ENCODE peak calls at places on chromosomes 4 and X, in eight cellular contexts. W is foreskin fibroblast, H is progenitor cell of endocrine pancreas, K is HCT116, R is H9, N is GM23338, F is cardiac fibroblast, T is colonic mucosa. E is an unnamed sample.

GRCh38 chr4:87511500-87511899 is 17.7 kb downstream of the SPARCL1 start:
- DNase-seq in W (no peak), H (no peak), K (no peak), R (no peak), N (no peak), F (no peak), T (no peak), E (no peak)

GRCh38 chr4:177401658-177402273 is 40.5 kb downstream of the AGA start:
- DNase-seq in W (no peak), H (no peak), K (no peak), R (no peak), N (no peak), F (no peak), T (no peak), E (no peak)

GRCh38 chrX:129636175-129636681 is 18.5 kb downstream of the APLN start:
- DNase-seq in W (no peak), H (no peak), K (no peak), R (no peak), N (no peak), F (no peak), T (peak), E (no peak)

GRCh38 chr4:163923092-163923491 is 428.6 kb downstream of the TMA16 start:
- DNase-seq in W (no peak), H (no peak), K (no peak), R (no peak), N (no peak), F (no peak), T (no peak), E (no peak)

GRCh38 chrX:68894513-68895338 is 65.9 kb downstream of the EFNB1 start:
- DNase-seq in W (peak), H (no peak), K (no peak), R (peak), N (peak), F (peak), T (peak), E (no peak)

GRCh38 chr4:147498031-147498700 is 17.3 kb downstream of the EDNRA start:
- DNase-seq in W (peak), H (no peak), K (no peak), R (no peak), N (no peak), F (peak), T (no peak), E (no peak)

GRCh38 chrX:24607616-24608015 is 39.5 kb downstream of the PCYT1B start:
- DNase-seq in W (no peak), H (no peak), K (no peak), R (no peak), N (no peak), F (peak), T (no peak), E (no peak)

GRCh38 chr4:139278956-139279722 is 886 bp downstream of the MGARP start:
- DNase-seq in W (peak), H (no peak), K (no peak), R (peak), N (peak), F (no peak), T (no peak), E (no peak)

GRCh38 chr4:124322234-124322831 is 390.2 kb downstream of the ANKRD50 start:
- DNase-seq in W (no peak), H (no peak), K (peak), R (no peak), N (peak), F (peak), T (no peak), E (no peak)

DNA sequence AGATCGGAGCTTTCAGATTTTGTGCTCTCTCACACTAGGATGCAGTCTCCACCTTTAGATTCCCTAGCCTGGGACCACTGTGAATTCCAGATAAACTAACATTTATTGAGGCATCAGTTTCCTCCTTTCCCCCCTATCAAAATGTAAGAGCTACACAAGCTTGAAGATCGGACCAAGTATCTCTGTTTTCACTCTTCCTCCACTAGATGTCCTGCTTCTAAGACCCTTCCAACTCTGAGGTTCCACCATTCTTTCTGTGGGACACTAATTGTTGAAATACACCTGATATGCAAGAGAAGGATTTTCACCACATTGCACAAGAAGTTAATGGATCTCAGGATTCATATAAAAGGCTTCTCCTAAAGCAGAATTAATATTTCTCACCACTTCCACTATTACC is 43.0 kb upstream of the PHOX2B start:
- DNase-seq in W (no peak), H (no peak), K (no peak), R (no peak), N (no peak), F (no peak), T (no peak), E (no peak)
- TF ChIP-seq CTCF in W (no peak), H (no peak), K (peak), R (peak), N (peak), F (no peak), T (no peak), E (no peak)

GRCh38 chr4:21192367-21192766 is 492.1 kb downstream of the PACRGL start:
- DNase-seq in W (no peak), H (no peak), K (no peak), R (no peak), N (no peak), F (no peak), T (no peak), E (no peak)
- TF ChIP-seq CTCF in W (no peak), H (peak), K (no peak), R (peak), N (no peak), F (no peak), T (no peak), E (no peak)

GRCh38 chr4:24794916-24795665 is at the start of gene SOD3:
- DNase-seq in W (peak), H (peak), K (no peak), R (peak), N (peak), F (peak), T (peak), E (no peak)

GRCh38 chr4:24794111-24794860 is 1.1 kb upstream of the SOD3 start:
- DNase-seq in W (no peak), H (no peak), K (no peak), R (no peak), N (no peak), F (peak), T (no peak), E (no peak)

GRCh38 chr4:24792552-24792951 is 2.8 kb upstream of the SOD3 start:
- DNase-seq in W (no peak), H (no peak), K (no peak), R (no peak), N (no peak), F (no peak), T (no peak), E (no peak)

GRCh38 chr4:24791043-24791442 is 4.3 kb upstream of the SOD3 start:
- DNase-seq in W (no peak), H (no peak), K (no peak), R (no peak), N (no peak), F (no peak), T (no peak), E (no peak)

DNA sequence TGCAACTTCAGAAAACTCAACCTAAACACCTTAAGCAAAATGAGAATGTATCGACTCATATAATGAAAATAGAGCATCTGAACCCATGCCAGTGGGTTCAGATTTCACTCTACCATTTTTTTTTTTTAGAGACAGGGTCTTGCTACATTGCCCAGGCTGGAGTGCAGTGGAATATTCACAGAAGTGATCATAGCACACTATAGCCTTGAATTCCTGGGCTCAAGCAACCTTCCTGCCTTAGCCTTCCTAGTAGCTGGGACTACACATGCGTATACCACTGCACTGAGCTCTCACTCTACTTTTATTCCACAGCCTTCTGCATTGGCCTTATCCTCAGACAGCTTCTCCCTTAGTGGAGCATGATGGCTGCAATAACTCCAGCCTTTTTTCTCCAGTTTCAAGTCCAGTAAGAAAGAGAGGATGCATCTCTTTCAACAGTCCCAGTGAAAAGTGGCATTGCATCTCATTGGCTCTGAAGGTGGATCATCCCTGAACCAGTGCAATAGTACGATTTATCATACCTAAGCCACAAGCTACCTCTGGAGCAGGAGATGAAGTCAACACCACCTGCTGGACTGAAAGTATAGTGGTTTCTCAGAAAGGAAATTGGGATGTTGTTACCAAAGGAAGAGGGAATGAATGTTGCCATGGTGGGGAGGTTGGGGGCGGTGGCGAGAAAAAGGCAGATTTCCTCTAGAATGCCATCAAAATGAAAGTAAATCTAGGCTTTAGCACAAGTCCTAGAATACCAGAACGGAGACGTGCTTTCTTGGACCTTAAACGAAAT is 2.0 kb upstream of the SOD3 start:
- DNase-seq in W (no peak), H (no peak), K (peak), R (no peak), N (peak), F (no peak), T (no peak), E (no peak)
- TF ChIP-seq CTCF in W (peak), H (peak), K (peak), R (peak), N (peak), F (peak), T (no peak), E (peak)

GRCh38 chr4:82201805-82202636 is 171.8 kb downstream of the HNRNPD start:
- DNase-seq in W (peak), H (peak), K (peak), R (peak), N (peak), F (peak), T (peak), E (no peak)
- TF ChIP-seq CTCF in W (peak), H (peak), K (peak), R (peak), N (peak), F (peak), T (peak), E (peak)

GRCh38 chr4:150961566-150961965 is 53.5 kb downstream of the LRBA start:
- DNase-seq in W (no peak), H (no peak), K (no peak), R (no peak), N (no peak), F (no peak), T (no peak), E (no peak)

GRCh38 chr4:150964754-150965153 is 50.3 kb downstream of the LRBA start:
- DNase-seq in W (no peak), H (no peak), K (no peak), R (no peak), N (no peak), F (no peak), T (no peak), E (no peak)

GRCh38 chr4:150960079-150960478 is 55.0 kb downstream of the LRBA start:
- DNase-seq in W (peak), H (no peak), K (no peak), R (no peak), N (peak), F (peak), T (no peak), E (no peak)

GRCh38 chr4:150962245-150962644 is 52.8 kb downstream of the LRBA start:
- DNase-seq in W (no peak), H (no peak), K (no peak), R (no peak), N (no peak), F (no peak), T (no peak), E (no peak)

DNA sequence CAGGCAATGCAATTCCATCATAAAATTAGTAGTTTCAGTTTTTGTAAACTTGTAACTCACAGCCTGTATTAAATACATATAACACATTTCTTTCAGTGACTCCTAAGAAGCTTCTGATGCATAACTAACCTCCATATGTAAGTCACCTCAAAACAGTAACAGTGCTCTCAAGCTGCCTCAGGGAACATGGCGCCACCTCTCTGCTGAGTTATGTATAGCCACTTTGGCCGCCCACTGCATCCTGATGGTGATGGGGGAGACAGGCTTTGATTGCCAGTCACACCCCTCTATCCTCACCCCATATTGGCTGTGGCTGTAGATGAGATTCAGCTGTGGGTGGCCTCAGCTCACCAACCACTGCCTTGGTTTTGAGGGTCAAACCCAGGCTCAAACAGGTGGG is 54.3 kb downstream of the LRBA start:
- DNase-seq in W (peak), H (no peak), K (no peak), R (peak), N (peak), F (peak), T (peak), E (no peak)
- TF ChIP-seq CTCF in W (peak), H (peak), K (peak), R (peak), N (peak), F (peak), T (peak), E (peak)

GRCh38 chrX:72540318-72540717 is 32.3 kb downstream of the HDAC8 start:
- DNase-seq in W (no peak), H (no peak), K (no peak), R (no peak), N (peak), F (peak), T (no peak), E (no peak)
- TF ChIP-seq CTCF in W (no peak), H (peak), K (no peak), R (peak), N (peak), F (no peak), T (no peak), E (peak)

GRCh38 chr4:103318327-103318726 is 120.2 kb upstream of the CENPE start:
- DNase-seq in W (no peak), H (no peak), K (no peak), R (no peak), N (peak), F (no peak), T (no peak), E (no peak)
- TF ChIP-seq CTCF in W (no peak), H (no peak), K (no peak), R (peak), N (no peak), F (no peak), T (no peak), E (no peak)

E was measured in D721Med.